ENCODE peak calls at places on chromosome 13, in five cellular contexts. N is IMR-90, K is glutamatergic neuron, W is MCF 10A, P is tibial nerve. C is an unnamed sample.
A peak's percentile ranks its signal among the peaks of the same experiment; 100 is the strongest.

GRCh38 chr13:97259787-97260641 is 37.9 kb downstream of the MBNL2 start:
- DNase-seq in N (peak; percentile 84), K (no peak), W (peak; percentile 79), P (no peak), C (no peak)

GRCh38 chr13:22235950-22236290 is 565.0 kb downstream of the FGF9 start:
- DNase-seq in N (no peak), K (no peak), W (no peak), P (no peak), C (no peak)

GRCh38 chr13:76879211-76879875 is 6.9 kb downstream of the KCTD12 start:
- DNase-seq in N (peak; percentile 70), K (no peak), W (peak; percentile 92), P (peak; percentile 67), C (no peak)

GRCh38 chr13:106453101-106453500 is 82.4 kb downstream of the EFNB2 start:
- DNase-seq in N (no peak), K (no peak), W (no peak), P (no peak), C (no peak)

GRCh38 chr13:69565334-69565733 is 542.3 kb upstream of the ATXN8OS start:
- DNase-seq in N (no peak), K (peak; percentile 18), W (peak; percentile 81), P (no peak), C (no peak)

GRCh38 chr13:72890546-72890945 is 108.6 kb downstream of the PIBF1 start:
- DNase-seq in N (no peak), K (no peak), W (no peak), P (no peak), C (no peak)

GRCh38 chr13:79805317-79805716 is 324.4 kb downstream of the NDFIP2 start:
- DNase-seq in N (no peak), K (no peak), W (no peak), P (no peak), C (no peak)

GRCh38 chr13:21150013-21150412 is 26.3 kb downstream of the SKA3 start:
- DNase-seq in N (no peak), K (no peak), W (no peak), P (no peak), C (no peak)

GRCh38 chr13:96946709-96947311 is 47.5 kb downstream of the OXGR1 start:
- DNase-seq in N (no peak), K (no peak), W (peak; percentile 30), P (no peak), C (no peak)

GRCh38 chr13:59425211-59425721 is 738.5 kb downstream of the DIAPH3 start:
- DNase-seq in N (peak; percentile 84), K (no peak), W (no peak), P (no peak), C (peak; percentile 44)

GRCh38 chr13:111065698-111066097 is 49.4 kb upstream of the ARHGEF7 start:
- DNase-seq in N (no peak), K (no peak), W (no peak), P (no peak), C (no peak)

GRCh38 chr13:81677857-81678256 is 1336.9 kb upstream of the SPRY2 start:
- DNase-seq in N (no peak), K (no peak), W (no peak), P (no peak), C (no peak)

GRCh38 chr13:96082640-96083039 is 7.3 kb upstream of the HS6ST3 start:
- DNase-seq in N (no peak), K (no peak), W (peak; percentile 25), P (no peak), C (no peak)

GRCh38 chr13:68927387-68928026 is 1180.1 kb upstream of the ATXN8OS start:
- DNase-seq in N (no peak), K (peak; percentile 43), W (peak; percentile 62), P (no peak), C (no peak)

GRCh38 chr13:25906211-25906661 is 145.6 kb downstream of the SHISA2 start:
- DNase-seq in N (no peak), K (no peak), W (no peak), P (no peak), C (no peak)

GRCh38 chr13:39108746-39109145 is 70.5 kb downstream of the NHLRC3 start:
- DNase-seq in N (no peak), K (no peak), W (no peak), P (no peak), C (no peak)

GRCh38 chr13:39106216-39106995 is 68.2 kb downstream of the NHLRC3 start:
- DNase-seq in N (no peak), K (no peak), W (peak; percentile 13), P (no peak), C (no peak)

GRCh38 chr13:39110518-39111097 is 72.4 kb downstream of the NHLRC3 start:
- DNase-seq in N (no peak), K (no peak), W (no peak), P (no peak), C (no peak)

GRCh38 chr13:39107484-39108040 is 69.3 kb downstream of the NHLRC3 start:
- DNase-seq in N (no peak), K (no peak), W (no peak), P (no peak), C (no peak)

GRCh38 chr13:39111145-39111544 is 72.9 kb downstream of the NHLRC3 start:
- DNase-seq in N (no peak), K (no peak), W (no peak), P (no peak), C (no peak)
- TF ChIP-seq CTCF in N (no peak), K (no peak), W (no peak), P (no peak), C (no peak)

GRCh38 chr13:42769650-42770049 is 11.7 kb upstream of the FAM216B start:
- DNase-seq in N (no peak), K (no peak), W (peak; percentile 27), P (no peak), C (no peak)
- TF ChIP-seq CTCF in N (peak; percentile 12), K (no peak), W (no peak), P (no peak), C (no peak)

GRCh38 chr13:91817250-91817649 is 418.8 kb downstream of the GPC5 start:
- DNase-seq in N (peak; percentile 13), K (no peak), W (peak; percentile 26), P (no peak), C (no peak)
- TF ChIP-seq CTCF in N (peak; percentile 33), K (no peak), W (peak; percentile 33), P (no peak), C (no peak)

GRCh38 chr13:112969692-112970338 is 801 bp downstream of the MCF2L start:
- DNase-seq in N (no peak), K (no peak), W (no peak), P (no peak), C (no peak)

GRCh38 chr13:112967666-112968379 is 1.2 kb upstream of the MCF2L start:
- DNase-seq in N (no peak), K (no peak), W (no peak), P (no peak), C (no peak)

GRCh38 chr13:112966776-112967175 is 2.2 kb upstream of the MCF2L start:
- DNase-seq in N (no peak), K (no peak), W (no peak), P (no peak), C (no peak)

GRCh38 chr13:112968910-112969691 is at the start of gene MCF2L:
- DNase-seq in N (peak; percentile 31), K (peak; percentile 70), W (no peak), P (no peak), C (peak; percentile 5)

GRCh38 chr13:112968380-112968909 is 569 bp upstream of the MCF2L start:
- DNase-seq in N (no peak), K (peak; percentile 43), W (no peak), P (no peak), C (no peak)
- TF ChIP-seq CTCF in N (no peak), K (peak; percentile 19), W (no peak), P (no peak), C (no peak)

DNA sequence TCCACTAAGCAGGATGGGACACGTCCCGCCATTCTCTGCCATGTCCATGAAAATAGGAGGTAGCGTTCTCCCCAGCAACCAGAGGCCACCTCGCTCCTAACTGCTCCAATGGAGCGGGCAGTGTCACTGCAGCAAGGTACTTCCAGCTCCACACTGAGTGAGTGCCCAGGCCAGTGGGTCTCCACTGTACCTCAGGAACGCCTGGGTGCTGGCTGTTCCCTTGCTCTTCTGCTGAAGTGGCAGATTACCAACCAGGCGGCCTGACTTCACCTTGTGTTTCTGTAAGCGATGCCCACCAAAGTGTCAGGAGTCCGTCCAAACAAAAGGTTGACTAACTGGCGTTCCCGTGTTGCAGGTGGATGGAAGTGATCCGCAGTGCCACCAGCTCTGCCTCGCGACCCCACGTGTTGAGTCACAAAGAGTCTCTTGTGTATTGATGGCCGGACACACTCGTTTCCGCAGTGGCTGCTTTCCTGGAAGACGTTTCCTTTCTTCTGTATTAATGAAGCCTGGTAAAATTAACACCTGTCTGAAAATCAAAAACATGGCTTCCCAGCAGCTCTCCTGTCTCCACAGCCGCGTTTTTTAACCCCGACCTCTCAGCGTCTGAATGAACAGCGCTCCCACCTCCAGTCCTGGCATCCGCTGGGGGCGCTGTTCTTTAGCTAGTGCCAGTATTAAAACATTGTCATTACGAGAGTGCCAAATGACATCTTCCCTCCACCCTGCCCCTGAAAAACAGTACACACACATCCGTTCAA is 128.8 kb downstream of the STK24 start:
- DNase-seq in N (no peak), K (peak; percentile 84), W (no peak), P (peak; percentile 66), C (no peak)
- TF ChIP-seq CTCF in N (peak; percentile 46), K (peak; percentile 68), W (no peak), P (peak; percentile 61), C (peak; percentile 60)

DNA sequence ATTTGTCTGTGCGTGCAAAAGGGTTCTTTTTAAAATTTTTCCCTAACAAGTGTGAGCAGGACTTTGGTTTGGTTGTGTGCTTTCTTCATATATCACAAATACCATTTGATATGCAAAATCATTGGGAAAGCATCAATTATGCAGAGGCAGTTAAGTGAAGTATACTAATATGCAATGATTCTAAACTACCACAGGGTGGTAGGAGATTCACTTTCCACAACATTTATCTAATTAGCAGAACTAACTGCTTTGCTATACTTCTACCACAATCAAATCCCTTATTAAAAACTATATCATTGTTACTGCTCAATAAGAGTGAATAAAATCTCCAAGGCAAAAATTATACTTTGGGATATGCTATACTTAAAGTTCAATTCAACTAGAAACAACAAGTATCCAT is 2738.9 kb upstream of the PCDH20 start:
- DNase-seq in N (peak; percentile 40), K (no peak), W (peak; percentile 28), P (no peak), C (no peak)
- TF ChIP-seq CTCF in N (peak; percentile 51), K (peak; percentile 18), W (peak; percentile 28), P (no peak), C (no peak)

GRCh38 chr13:44573790-44574465 is 2.2 kb downstream of the TSC22D1 start:
- DNase-seq in N (peak; percentile 67), K (peak; percentile 40), W (peak; percentile 48), P (no peak), C (no peak)
- TF ChIP-seq CTCF in N (peak; percentile 35), K (peak; percentile 59), W (peak; percentile 9), P (no peak), C (peak; percentile 38)

DNA sequence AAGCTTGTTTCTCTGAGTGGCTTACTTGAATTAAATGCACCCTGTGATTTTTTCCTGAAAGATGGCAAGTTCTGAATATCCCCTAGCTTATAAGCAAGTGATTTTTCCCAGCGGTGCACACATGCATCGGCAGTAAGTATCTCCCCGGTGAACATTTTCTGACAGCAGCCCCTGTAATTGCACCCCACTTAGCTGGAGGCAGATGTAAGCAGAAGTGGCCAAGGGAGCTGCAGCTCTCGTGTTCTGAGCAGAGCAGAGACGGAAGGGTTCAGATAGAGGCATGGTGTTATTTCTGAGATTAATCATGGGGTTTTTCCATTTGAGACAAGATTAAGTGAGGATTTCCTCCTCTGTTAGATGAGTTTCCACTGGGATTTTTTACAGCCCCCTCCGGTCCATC is 340.5 kb downstream of the SLC7A1 start:
- DNase-seq in N (no peak), K (no peak), W (no peak), P (no peak), C (no peak)
- TF ChIP-seq CTCF in N (no peak), K (no peak), W (no peak), P (no peak), C (no peak)

C was measured in AG09319.